ENCODE peak calls at places on chromosomes 7 and 10, in eight cellular contexts. P is A549, F is transverse colon, J is H1, Z is stomach, B is SK-N-SH, G is ovary, V is GM12878. N is an unnamed sample.

GRCh38 chr10:88754272-88754671 is 5.5 kb upstream of the LIPN start:
- DNase-seq in G (no peak), V (no peak), B (peak), Z (no peak), P (no peak), F (no peak), J (no peak), N (no peak)

GRCh38 chr7:116683786-116684185 is 11.8 kb downstream of the MET start:
- DNase-seq in V (peak), Z (no peak), B (no peak), J (no peak), P (no peak), F (no peak), G (no peak), N (no peak)

GRCh38 chr7:103540986-103541385 is 95.0 kb upstream of the SLC26A5 start:
- DNase-seq in F (no peak), Z (peak), B (peak), J (no peak), P (no peak), G (no peak), V (no peak), N (no peak)

GRCh38 chr10:74926791-74927585 is 100.6 kb downstream of the KAT6B start:
- DNase-seq in B (no peak), J (no peak), Z (no peak), G (no peak), P (no peak), V (no peak), F (no peak), N (no peak)

GRCh38 chr10:18606051-18606730 is 45.2 kb downstream of the NSUN6 start:
- DNase-seq in F (no peak), J (no peak), Z (no peak), P (no peak), G (no peak), B (no peak), V (no peak), N (no peak)

GRCh38 chr10:78215645-78216044 is 182.0 kb downstream of the RPS24 start:
- DNase-seq in Z (no peak), G (peak), B (no peak), P (no peak), J (no peak), V (no peak), F (peak), N (peak)

GRCh38 chr10:113087082-113088029 is 137.3 kb downstream of the TCF7L2 start:
- DNase-seq in J (peak), P (peak), F (peak), Z (peak), B (no peak), G (peak), V (no peak), N (peak)

GRCh38 chr7:136869006-136869961 is 832 bp downstream of the CHRM2 start:
- DNase-seq in P (no peak), Z (no peak), G (no peak), V (no peak), B (peak), F (no peak), J (no peak), N (no peak)

GRCh38 chr10:72858103-72858502 is 35.4 kb upstream of the OIT3 start:
- DNase-seq in P (no peak), G (no peak), V (no peak), F (no peak), J (no peak), Z (no peak), B (no peak), N (no peak)

GRCh38 chr10:34223658-34224057 is 591.4 kb downstream of the PARD3 start:
- DNase-seq in P (no peak), Z (no peak), G (no peak), V (no peak), F (no peak), B (no peak), J (no peak), N (no peak)

GRCh38 chr7:81516898-81517297 is 252.9 kb downstream of the HGF start:
- DNase-seq in P (no peak), B (no peak), J (no peak), F (no peak), Z (no peak), V (no peak), G (no peak), N (no peak)

GRCh38 chr7:134365341-134366054 is 48.8 kb upstream of the SLC35B4 start:
- DNase-seq in B (no peak), P (peak), J (no peak), F (no peak), Z (no peak), G (no peak), V (no peak), N (no peak)

GRCh38 chr10:61903184-61903990 is 1.9 kb downstream of the ARID5B start:
- DNase-seq in B (peak), G (peak), F (peak), Z (peak), J (no peak), V (peak), P (peak), N (peak)

GRCh38 chr7:36777062-36777461 is 52.8 kb upstream of the AOAH start:
- DNase-seq in P (no peak), J (no peak), F (peak), B (no peak), G (no peak), Z (no peak), V (no peak), N (no peak)

GRCh38 chr7:101567231-101567630 is 61.9 kb downstream of the MYL10 start:
- DNase-seq in Z (no peak), J (no peak), B (no peak), F (peak), V (no peak), P (no peak), G (no peak), N (no peak)

GRCh38 chr7:94050046-94050445 is 45.9 kb upstream of the BET1 start:
- DNase-seq in P (no peak), J (no peak), Z (no peak), G (no peak), F (peak), V (peak), B (no peak), N (no peak)

GRCh38 chr10:47371629-47372485 is 12.2 kb downstream of the ZNF488 start:
- DNase-seq in G (no peak), P (no peak), V (no peak), B (peak), J (no peak), F (no peak), Z (peak), N (no peak)

GRCh38 chr7:75946207-75946855 is 31.4 kb downstream of the POR start:
- DNase-seq in P (no peak), G (no peak), B (no peak), J (no peak), V (no peak), Z (no peak), F (no peak), N (no peak)

GRCh38 chr10:19683326-19683725 is 132.9 kb upstream of the PLXDC2 start:
- DNase-seq in F (no peak), G (no peak), B (no peak), P (no peak), J (no peak), Z (no peak), V (no peak), N (no peak)

GRCh38 chr7:138565451-138566114 is 105.5 kb downstream of the TRIM24 start:
- DNase-seq in F (no peak), B (no peak), Z (no peak), G (no peak), V (no peak), P (no peak), J (no peak), N (no peak)

GRCh38 chr10:88138319-88138848 is 275.0 kb downstream of the PTEN start:
- DNase-seq in G (no peak), P (no peak), F (no peak), Z (no peak), V (peak), J (no peak), B (no peak), N (no peak)

GRCh38 chr10:34812771-34813170 is 2.3 kb downstream of the PARD3 start:
- DNase-seq in J (no peak), B (no peak), V (no peak), F (no peak), G (no peak), Z (no peak), P (no peak), N (no peak)

GRCh38 chr7:51451751-51452465 is 135.3 kb upstream of the COBL start:
- DNase-seq in Z (no peak), B (peak), P (no peak), G (no peak), J (no peak), F (no peak), V (no peak), N (no peak)

GRCh38 chr10:132631348-132631735 is 93.8 kb downstream of the INPP5A start:
- DNase-seq in Z (peak), F (peak), P (no peak), J (no peak), B (no peak), G (peak), V (no peak), N (no peak)

DNA sequence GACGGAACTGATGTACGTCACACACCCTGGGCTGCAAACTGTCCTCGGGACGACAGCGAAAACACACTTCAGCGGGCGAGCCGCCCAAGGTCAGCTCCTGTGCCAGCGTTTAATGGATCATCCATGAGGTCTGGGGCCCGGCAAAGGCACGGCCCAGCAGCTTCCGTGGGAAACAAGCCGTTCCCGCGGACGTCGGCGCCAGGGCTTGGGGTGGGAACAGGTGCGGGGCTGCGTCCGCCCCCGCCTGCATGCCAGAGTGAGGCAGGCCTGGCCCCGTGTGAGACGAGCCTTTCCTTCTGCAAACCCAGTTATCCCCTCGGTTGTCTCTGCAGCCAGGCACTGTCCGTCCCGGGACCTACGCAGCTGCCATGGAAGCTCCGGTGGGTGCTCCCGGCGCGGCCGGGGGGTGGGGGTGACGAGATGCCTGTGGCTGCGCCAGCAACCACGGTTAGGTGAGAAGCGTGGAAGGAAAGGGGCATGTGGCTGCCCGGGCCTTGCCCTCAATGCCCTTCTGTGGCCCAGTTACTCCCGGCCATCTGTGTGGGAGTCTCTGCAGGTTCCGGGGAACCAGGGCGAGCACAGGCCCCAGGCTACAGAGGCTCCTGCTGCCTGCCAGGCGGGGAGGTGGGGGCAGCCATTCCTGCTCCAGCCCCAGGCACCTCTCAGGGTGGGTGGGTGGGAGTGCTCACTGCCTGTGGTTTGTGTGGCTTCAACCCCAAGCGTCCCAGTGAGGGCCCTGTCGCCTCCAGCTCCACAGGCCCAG is 42.2 kb upstream of the PDGFA start:
- DNase-seq in F (peak), V (no peak), Z (no peak), P (no peak), B (no peak), G (peak), J (no peak), N (no peak)
- TF ChIP-seq EP300 in F (no peak), V (no peak), Z (no peak), P (no peak), B (no peak), G (no peak), J (no peak), N (no peak)

DNA sequence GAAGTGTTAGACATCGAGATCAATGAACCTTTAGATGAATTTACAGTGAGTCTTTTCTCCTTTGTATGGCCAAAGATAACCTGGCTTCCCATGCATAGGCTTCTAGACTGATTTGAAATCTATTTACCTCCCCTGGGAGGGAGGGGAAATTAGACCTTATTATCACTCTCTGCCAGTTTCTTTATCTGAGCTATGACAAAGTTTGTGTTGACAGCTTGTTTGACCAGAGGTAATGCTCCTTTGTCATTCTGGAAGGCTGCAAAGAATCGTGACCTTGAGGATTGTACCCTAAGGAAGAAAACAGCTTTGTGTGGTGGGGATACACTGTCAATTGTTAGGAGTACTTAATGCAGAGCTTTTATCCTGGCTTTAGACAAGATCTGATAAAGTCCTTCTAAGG is 36.4 kb downstream of the RBM33 start:
- DNase-seq in Z (no peak), B (no peak), F (no peak), V (no peak), G (no peak), J (no peak), P (no peak), N (no peak)
- H3K27ac ChIP-seq in Z (no peak), B (no peak), F (no peak), V (no peak), G (no peak), J (no peak), P (no peak), N (no peak)

GRCh38 chr10:28681345-28681763 is 4.0 kb downstream of the BAMBI start:
- DNase-seq in B (peak), F (no peak), J (no peak), Z (no peak), P (no peak), V (no peak), G (no peak), N (no peak)

GRCh38 chr10:28678687-28679457 is 1.6 kb downstream of the BAMBI start:
- DNase-seq in B (no peak), F (no peak), Z (no peak), G (no peak), J (no peak), P (no peak), V (no peak), N (no peak)

GRCh38 chr10:28681928-28682750 is 4.8 kb downstream of the BAMBI start:
- DNase-seq in B (peak), F (no peak), J (no peak), G (no peak), P (no peak), Z (no peak), V (no peak), N (no peak)

GRCh38 chr10:28677889-28678686 is 767 bp downstream of the BAMBI start:
- DNase-seq in J (no peak), Z (peak), P (no peak), G (peak), V (no peak), F (peak), B (peak), N (no peak)

DNA sequence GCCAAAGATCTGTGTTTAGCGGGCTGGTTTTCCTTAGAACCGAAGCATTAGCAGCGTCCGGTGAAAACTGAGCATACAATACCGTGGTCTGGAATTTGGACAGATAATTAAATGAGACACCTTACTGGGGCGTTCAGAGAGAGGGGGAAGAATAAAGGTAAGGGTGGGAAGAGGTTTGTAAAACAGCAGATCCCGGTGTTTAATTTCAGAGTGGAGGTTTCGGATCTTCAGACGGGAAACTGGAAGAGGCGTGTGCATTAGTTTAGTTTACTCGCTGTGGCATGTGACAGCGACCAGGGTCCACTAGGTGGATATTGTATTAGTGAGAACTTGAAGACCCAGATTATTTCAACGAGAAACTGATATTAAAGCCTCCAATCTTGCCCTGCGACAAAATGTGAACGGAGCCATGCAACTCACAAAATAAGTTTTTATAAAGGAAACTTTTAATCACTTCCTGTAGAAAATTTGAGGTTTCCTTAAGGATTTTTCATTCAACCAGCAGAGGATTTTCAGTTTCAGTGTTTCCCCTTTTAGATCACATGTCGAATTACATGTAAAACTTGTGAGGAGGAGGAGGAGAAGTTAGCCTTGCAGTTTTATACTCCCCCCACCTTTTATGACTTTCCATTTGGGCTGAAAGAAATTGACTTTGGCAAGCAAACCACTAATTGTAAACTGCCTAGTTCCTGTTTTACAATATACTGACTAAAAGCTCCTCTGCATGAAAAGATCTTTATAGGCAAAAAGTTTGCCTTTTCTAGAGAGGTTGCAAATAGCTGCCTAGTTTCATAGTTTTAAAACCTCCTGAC is 2.8 kb downstream of the BAMBI start:
- DNase-seq in J (no peak), B (peak), Z (no peak), P (no peak), G (no peak), V (no peak), F (no peak), N (no peak)
- H3K4me3 ChIP-seq in J (peak), B (peak), Z (peak), P (peak), G (peak), V (no peak), F (no peak), N (peak)

DNA sequence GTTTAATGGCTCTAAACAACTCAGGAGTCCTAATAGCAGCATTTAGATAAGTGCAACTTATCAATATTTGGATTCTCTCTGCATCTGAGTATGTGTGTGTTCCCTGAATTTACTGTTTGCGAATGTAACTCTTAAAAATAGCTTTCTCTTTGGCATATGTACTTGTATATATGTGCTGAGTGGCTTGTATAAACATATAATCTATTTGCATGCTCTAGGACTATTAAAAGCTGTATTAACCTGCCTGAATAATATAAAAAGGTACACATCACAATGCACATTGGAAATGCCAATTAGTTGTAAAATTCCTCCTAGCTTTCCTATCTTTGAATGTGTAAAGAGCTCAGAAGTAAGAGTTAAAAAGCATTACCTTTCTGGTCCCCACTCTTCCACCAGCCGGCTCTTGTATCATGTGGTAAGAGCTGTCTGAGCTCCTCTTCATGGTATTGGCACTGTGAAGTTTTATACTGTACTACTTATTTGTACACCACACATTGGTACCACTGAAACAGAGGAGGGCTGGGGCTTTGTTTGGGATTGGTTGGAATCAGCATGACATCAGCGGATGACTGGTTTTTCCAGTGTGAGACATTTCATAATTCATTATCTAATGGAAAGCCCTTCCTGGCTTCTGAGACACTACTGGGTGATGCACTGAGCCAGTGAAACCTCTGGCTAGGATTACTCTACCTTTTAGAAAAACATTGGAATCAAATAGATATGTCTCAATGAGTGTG is at the start of gene INHBA:
- DNase-seq in F (no peak), Z (no peak), B (peak), G (peak), P (no peak), J (no peak), V (no peak), N (no peak)
- TF ChIP-seq EP300 in F (no peak), Z (no peak), B (no peak), G (no peak), P (no peak), J (no peak), V (no peak), N (no peak)

GRCh38 chr10:22681783-22682183 is 32.6 kb downstream of the PIP4K2A start:
- DNase-seq in P (peak), Z (no peak), B (no peak), V (no peak), G (no peak), F (no peak), J (no peak), N (no peak)
- H3K27ac ChIP-seq in P (peak), Z (peak), B (peak), V (peak), G (no peak), F (peak), J (no peak), N (no peak)

DNA sequence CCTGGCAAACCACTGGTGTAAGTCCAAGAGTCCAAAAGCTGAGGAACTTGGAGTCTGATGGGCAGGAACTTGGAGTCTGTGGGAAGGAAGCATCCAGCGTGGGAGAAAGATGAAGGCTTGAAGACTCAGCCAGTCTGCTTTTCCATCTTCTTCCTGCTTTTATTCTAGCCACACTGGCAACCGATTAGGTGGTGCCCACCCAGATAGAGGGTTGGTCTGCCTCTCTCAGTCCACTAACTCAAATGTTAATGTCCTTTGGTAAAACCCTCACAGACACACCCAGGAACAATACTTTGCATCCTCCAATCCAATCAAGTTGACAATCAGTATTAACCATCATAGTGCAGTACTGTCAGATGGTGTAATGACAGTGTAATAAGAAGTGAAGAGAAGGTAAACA is 119.2 kb downstream of the EPC1 start:
- DNase-seq in G (no peak), V (no peak), J (no peak), B (no peak), F (no peak), Z (no peak), P (no peak), N (no peak)
- H3K4me3 ChIP-seq in G (no peak), V (no peak), J (no peak), B (no peak), F (no peak), Z (no peak), P (no peak), N (no peak)